ENCODE peak calls at places on chromosomes 11 and 22, in ten cellular contexts. O is NCI-H774; Z is stimulated activated CD8-positive, alpha-beta memory T cell treated with anti-CD3 and anti-CD28 coated beads, Interleukin-7, amount 100 ng/mL, for 4 hours; Q is AG04450; X is fibroblast of mammary gland; W is Calu3; G is HEK293T; U is stomach; H is kidney tubule cell; J is transverse colon. A is an unnamed sample.

GRCh38 chr11:122556605-122557004 is 98.9 kb upstream of the UBASH3B start:
- DNase-seq in G (no peak), H (peak; percentile 41), Q (no peak), U (no peak), J (peak; percentile 8), W (no peak), O (no peak), X (no peak), Z (no peak), A (no peak)

GRCh38 chr11:8167796-8168195 is 1.0 kb downstream of the RIC3 start:
- DNase-seq in O (no peak), U (no peak), Q (no peak), W (no peak), H (peak; percentile 28), G (no peak), X (peak; percentile 18), J (no peak), Z (no peak), A (no peak)

GRCh38 chr22:48979482-48979881 is 848.2 kb downstream of the BRD1 start:
- DNase-seq in G (no peak), O (no peak), Q (no peak), J (no peak), U (no peak), Z (no peak), W (no peak), H (no peak), X (peak; percentile 0), A (no peak)

GRCh38 chr11:74671520-74672196 is 59.6 kb downstream of the CHRDL2 start:
- DNase-seq in U (no peak), Q (no peak), Z (no peak), W (no peak), J (no peak), X (peak; percentile 85), G (no peak), H (peak; percentile 78), O (no peak), A (no peak)

GRCh38 chr22:43859621-43860020 is 2.7 kb downstream of the SULT4A1 start:
- DNase-seq in Q (no peak), O (no peak), W (no peak), U (no peak), J (no peak), H (no peak), Z (no peak), X (no peak), G (no peak), A (no peak)

GRCh38 chr22:29427176-29427760 is 11.1 kb upstream of the RFPL1 start:
- DNase-seq in Z (no peak), X (peak; percentile 5), W (no peak), H (no peak), O (no peak), J (no peak), Q (no peak), G (no peak), U (no peak), A (no peak)

GRCh38 chr11:113628912-113629311 is 77.2 kb downstream of the TMPRSS5 start:
- DNase-seq in W (no peak), Z (no peak), G (no peak), O (peak; percentile 39), Q (no peak), H (no peak), U (no peak), X (no peak), J (no peak), A (peak; percentile 99)

GRCh38 chr11:92707173-92707619 is 262.3 kb upstream of the MTNR1B start:
- DNase-seq in Z (no peak), X (no peak), J (no peak), O (peak; percentile 94), Q (no peak), H (peak; percentile 8), U (no peak), G (peak; percentile 71), W (no peak), A (peak; percentile 95)

GRCh38 chr11:832529-833113 is at the start of gene CD151:
- DNase-seq in U (peak; percentile 73), G (peak; percentile 64), Z (no peak), H (peak; percentile 81), O (peak; percentile 29), J (peak; percentile 76), X (no peak), W (peak; percentile 59), Q (no peak), A (peak; percentile 57)

GRCh38 chr11:112613051-112613972 is 347.9 kb upstream of the NCAM1 start:
- DNase-seq in W (peak; percentile 88), Z (no peak), G (no peak), X (peak; percentile 33), Q (no peak), H (peak; percentile 66), U (no peak), O (peak; percentile 18), J (no peak), A (peak; percentile 76)

GRCh38 chr22:30408388-30409101 is 11.7 kb downstream of the SEC14L2 start:
- DNase-seq in J (no peak), G (no peak), X (peak; percentile 78), H (peak; percentile 88), W (no peak), U (no peak), O (no peak), Q (no peak), Z (no peak), A (no peak)

GRCh38 chr22:47333625-47334024 is 571.2 kb downstream of the TBC1D22A start:
- DNase-seq in H (peak; percentile 45), J (no peak), O (peak; percentile 62), U (no peak), Q (peak; percentile 48), Z (no peak), X (peak; percentile 75), W (peak; percentile 84), G (no peak), A (peak; percentile 26)

GRCh38 chr11:9728058-9728457 is 64.2 kb downstream of the SWAP70 start:
- DNase-seq in W (no peak), G (no peak), Z (no peak), X (no peak), O (no peak), U (no peak), H (no peak), Q (no peak), J (no peak), A (no peak)

GRCh38 chr22:49768511-49768910 is 59.2 kb downstream of the BRD1 start:
- DNase-seq in J (peak; percentile 1), O (no peak), U (no peak), W (no peak), G (no peak), H (no peak), X (no peak), Z (no peak), Q (no peak), A (no peak)

GRCh38 chr11:8989411-8989810 is 14.4 kb downstream of the NRIP3 start:
- DNase-seq in J (no peak), H (peak; percentile 21), Q (no peak), O (no peak), U (no peak), W (no peak), X (peak; percentile 35), G (no peak), Z (no peak), A (no peak)

GRCh38 chr11:74725701-74726100 is 5.5 kb downstream of the CHRDL2 start:
- DNase-seq in U (no peak), W (no peak), H (no peak), O (no peak), G (no peak), Q (peak; percentile 81), Z (no peak), J (no peak), X (no peak), A (no peak)

GRCh38 chr11:69274531-69275016 is 19.4 kb upstream of the MYEOV start:
- DNase-seq in Z (no peak), U (peak; percentile 81), H (peak; percentile 75), X (no peak), Q (no peak), W (peak; percentile 82), J (peak; percentile 85), G (no peak), O (no peak), A (no peak)

GRCh38 chr11:32267679-32268187 is 167.6 kb downstream of the WT1 start:
- DNase-seq in Z (no peak), W (no peak), H (no peak), G (no peak), O (no peak), J (no peak), U (no peak), Q (no peak), X (no peak), A (no peak)

GRCh38 chr11:134841972-134842371 is 429.9 kb upstream of the B3GAT1 start:
- DNase-seq in H (no peak), X (no peak), U (no peak), J (no peak), Q (no peak), O (no peak), W (no peak), G (no peak), Z (no peak), A (no peak)

GRCh38 chr11:119897576-119897975 is 168.6 kb upstream of the NECTIN1 start:
- DNase-seq in H (no peak), W (no peak), X (no peak), U (no peak), J (no peak), Q (no peak), O (no peak), Z (no peak), G (no peak), A (no peak)

GRCh38 chr11:123580557-123581275 is 73.7 kb downstream of the SCN3B start:
- DNase-seq in W (peak; percentile 79), O (peak; percentile 83), G (peak; percentile 85), H (peak; percentile 67), Z (peak; percentile 11), U (peak; percentile 84), Q (no peak), X (peak; percentile 22), J (peak; percentile 73), A (peak; percentile 87)

GRCh38 chr11:108278546-108278945 is 55.7 kb downstream of the ATM start:
- DNase-seq in W (no peak), J (no peak), G (peak; percentile 12), Z (no peak), Q (no peak), O (no peak), X (peak; percentile 1), H (no peak), U (no peak), A (peak; percentile 39)

GRCh38 chr11:844693-845644 is 2.3 kb downstream of the TSPAN4 start:
- DNase-seq in W (peak; percentile 62), G (peak; percentile 51), U (peak; percentile 77), H (peak; percentile 84), Q (peak; percentile 71), J (peak; percentile 79), X (peak; percentile 94), O (no peak), Z (no peak), A (no peak)

GRCh38 chr11:125720781-125721180 is 25.3 kb upstream of the PATE1 start:
- DNase-seq in Q (no peak), J (no peak), U (no peak), Z (no peak), H (no peak), G (no peak), O (no peak), W (no peak), X (peak; percentile 21), A (no peak)

GRCh38 chr11:75275581-75275980 is 35.0 kb downstream of the TPBGL start:
- DNase-seq in O (no peak), W (no peak), H (no peak), Q (no peak), J (peak; percentile 65), X (no peak), Z (peak; percentile 55), G (no peak), U (peak; percentile 57), A (peak; percentile 40)

GRCh38 chr22:48644108-48644507 is 1183.6 kb downstream of the BRD1 start:
- DNase-seq in Z (no peak), G (no peak), J (no peak), U (no peak), W (no peak), H (no peak), Q (no peak), X (no peak), O (no peak), A (no peak)

GRCh38 chr22:31504282-31504681 is 7.9 kb downstream of the SFI1 start:
- DNase-seq in H (peak; percentile 42), Z (no peak), W (no peak), U (no peak), Q (no peak), G (no peak), O (no peak), X (peak; percentile 55), J (no peak), A (no peak)

GRCh38 chr22:40237241-40237640 is 59.5 kb downstream of the TNRC6B start:
- DNase-seq in H (no peak), J (no peak), G (no peak), X (no peak), W (no peak), Q (no peak), O (no peak), U (no peak), Z (no peak), A (no peak)